ENCODE peak calls at places on chromosomes 6 and 20, in ten cellular contexts. One of them, this sample, is unnamed.

GRCh38 chr20:58407201-58407873 is 18.3 kb downstream of the VAPB start:
- DNase-seq in germinal center: no peak
- DNase-seq in GM20000: no peak
- DNase-seq in ACHN: no peak
- DNase-seq in anterior cingulate cortex: no peak
- DNase-seq in iPS DF 19.7: no peak
- DNase-seq in NCI-H1436 treated with DMSO at 0.1 percent for 48 hours: no peak
- DNase-seq in osteocyte: no peak
- DNase-seq in hypothalamus: no peak
- DNase-seq in NCI-H2029 treated with DMSO at 0.1 percent for 48 hours: no peak
- DNase-seq in this sample: no peak

GRCh38 chr6:134764741-134765140 is 185.2 kb downstream of the ALDH8A1 start:
- DNase-seq in germinal center: no peak
- DNase-seq in GM20000: no peak
- DNase-seq in ACHN: no peak
- DNase-seq in anterior cingulate cortex: no peak
- DNase-seq in iPS DF 19.7: no peak
- DNase-seq in NCI-H1436 treated with DMSO at 0.1 percent for 48 hours: no peak
- DNase-seq in osteocyte: no peak
- DNase-seq in hypothalamus: no peak
- DNase-seq in NCI-H2029 treated with DMSO at 0.1 percent for 48 hours: no peak
- DNase-seq in this sample: no peak

GRCh38 chr20:10731190-10731955 is 57.6 kb upstream of the JAG1 start:
- DNase-seq in germinal center: no peak
- DNase-seq in GM20000: no peak
- DNase-seq in ACHN: no peak
- DNase-seq in anterior cingulate cortex: no peak
- DNase-seq in iPS DF 19.7: no peak
- DNase-seq in NCI-H1436 treated with DMSO at 0.1 percent for 48 hours: no peak
- DNase-seq in osteocyte: no peak
- DNase-seq in hypothalamus: no peak
- DNase-seq in NCI-H2029 treated with DMSO at 0.1 percent for 48 hours: no peak
- DNase-seq in this sample: no peak

GRCh38 chr20:3209023-3209945 is at the start of gene ITPA:
- DNase-seq in germinal center: peak; percentile 70
- DNase-seq in GM20000: peak; percentile 85
- DNase-seq in ACHN: peak; percentile 27
- DNase-seq in anterior cingulate cortex: peak; percentile 34
- DNase-seq in iPS DF 19.7: no peak
- DNase-seq in NCI-H1436 treated with DMSO at 0.1 percent for 48 hours: no peak
- DNase-seq in osteocyte: no peak
- DNase-seq in hypothalamus: peak; percentile 23
- DNase-seq in NCI-H2029 treated with DMSO at 0.1 percent for 48 hours: no peak
- DNase-seq in this sample: peak; percentile 26

GRCh38 chr20:53695797-53696527 is 102.3 kb upstream of the ZNF217 start:
- DNase-seq in germinal center: no peak
- DNase-seq in GM20000: no peak
- DNase-seq in ACHN: no peak
- DNase-seq in anterior cingulate cortex: no peak
- DNase-seq in iPS DF 19.7: no peak
- DNase-seq in NCI-H1436 treated with DMSO at 0.1 percent for 48 hours: no peak
- DNase-seq in osteocyte: no peak
- DNase-seq in hypothalamus: no peak
- DNase-seq in NCI-H2029 treated with DMSO at 0.1 percent for 48 hours: no peak
- DNase-seq in this sample: no peak

GRCh38 chr6:29011276-29011734 is 6.2 kb upstream of the ZNF311 start:
- DNase-seq in germinal center: peak; percentile 8
- DNase-seq in GM20000: peak; percentile 46
- DNase-seq in ACHN: peak; percentile 57
- DNase-seq in anterior cingulate cortex: no peak
- DNase-seq in iPS DF 19.7: peak; percentile 57
- DNase-seq in NCI-H1436 treated with DMSO at 0.1 percent for 48 hours: no peak
- DNase-seq in osteocyte: no peak
- DNase-seq in hypothalamus: no peak
- DNase-seq in NCI-H2029 treated with DMSO at 0.1 percent for 48 hours: no peak
- DNase-seq in this sample: peak; percentile 23

GRCh38 chr6:24357336-24358218 is at the start of gene DCDC2:
- DNase-seq in germinal center: peak; percentile 16
- DNase-seq in GM20000: peak; percentile 21
- DNase-seq in ACHN: peak; percentile 68
- DNase-seq in anterior cingulate cortex: no peak
- DNase-seq in iPS DF 19.7: no peak
- DNase-seq in NCI-H1436 treated with DMSO at 0.1 percent for 48 hours: no peak
- DNase-seq in osteocyte: no peak
- DNase-seq in hypothalamus: no peak
- DNase-seq in NCI-H2029 treated with DMSO at 0.1 percent for 48 hours: peak; percentile 81
- DNase-seq in this sample: peak; percentile 25

GRCh38 chr6:159074120-159074684 is 29.4 kb upstream of the TAGAP start:
- DNase-seq in germinal center: no peak
- DNase-seq in GM20000: no peak
- DNase-seq in ACHN: peak; percentile 19
- DNase-seq in anterior cingulate cortex: peak; percentile 50
- DNase-seq in iPS DF 19.7: peak; percentile 64
- DNase-seq in NCI-H1436 treated with DMSO at 0.1 percent for 48 hours: no peak
- DNase-seq in osteocyte: peak; percentile 23
- DNase-seq in hypothalamus: peak; percentile 29
- DNase-seq in NCI-H2029 treated with DMSO at 0.1 percent for 48 hours: no peak
- DNase-seq in this sample: no peak

GRCh38 chr6:133456439-133456838 is 215.3 kb downstream of the EYA4 start:
- DNase-seq in germinal center: no peak
- DNase-seq in GM20000: no peak
- DNase-seq in ACHN: no peak
- DNase-seq in anterior cingulate cortex: no peak
- DNase-seq in iPS DF 19.7: no peak
- DNase-seq in NCI-H1436 treated with DMSO at 0.1 percent for 48 hours: no peak
- DNase-seq in osteocyte: no peak
- DNase-seq in hypothalamus: no peak
- DNase-seq in NCI-H2029 treated with DMSO at 0.1 percent for 48 hours: no peak
- DNase-seq in this sample: no peak

This sample was measured in T follicular helper cell.